ENCODE peak calls at places on chromosomes 16 and 17, in eight cellular contexts. K is HFFc6, O is progenitor cell of endocrine pancreas, Q is dorsolateral prefrontal cortex, M is psoas muscle, P is colonic mucosa, G is cardiac muscle cell, D is astrocyte of the spinal cord. N is an unnamed sample.

GRCh38 chr16:12207939-12208338 is 231.4 kb downstream of the SNX29 start:
- DNase-seq in K (no peak), O (no peak), Q (no peak), M (no peak), P (no peak), G (no peak), D (no peak), N (no peak)

GRCh38 chr17:72516772-72517399 is 396.1 kb downstream of the SOX9 start:
- DNase-seq in K (no peak), O (no peak), Q (no peak), M (no peak), P (no peak), G (peak), D (peak), N (no peak)

GRCh38 chr17:31743767-31744166 is 115.3 kb downstream of the COPRS start:
- DNase-seq in K (no peak), O (no peak), Q (no peak), M (no peak), P (no peak), G (peak), D (peak), N (no peak)

GRCh38 chr17:77001487-77001886 is 133.3 kb downstream of the MGAT5B start:
- DNase-seq in K (no peak), O (no peak), Q (no peak), M (no peak), P (no peak), G (no peak), D (no peak), N (no peak)

GRCh38 chr17:6019959-6020358 is 50.2 kb upstream of the WSCD1 start:
- DNase-seq in K (no peak), O (no peak), Q (no peak), M (no peak), P (no peak), G (no peak), D (no peak), N (no peak)

GRCh38 chr17:31072186-31072585 is 22.6 kb upstream of the NF1 start:
- DNase-seq in K (peak), O (no peak), Q (no peak), M (no peak), P (no peak), G (peak), D (no peak), N (no peak)

GRCh38 chr16:66649636-66650205 is 45.2 kb downstream of the CMTM3 start:
- DNase-seq in K (no peak), O (no peak), Q (no peak), M (no peak), P (peak), G (no peak), D (no peak), N (no peak)

GRCh38 chr16:19490619-19491018 is 31.3 kb downstream of the GDE1 start:
- DNase-seq in K (no peak), O (no peak), Q (no peak), M (no peak), P (no peak), G (no peak), D (no peak), N (no peak)

GRCh38 chr17:31527606-31528005 is 136.1 kb downstream of the RAB11FIP4 start:
- DNase-seq in K (peak), O (no peak), Q (no peak), M (no peak), P (no peak), G (peak), D (peak), N (no peak)

GRCh38 chr16:87161822-87162676 is 155.1 kb downstream of the C16orf95 start:
- DNase-seq in K (no peak), O (no peak), Q (no peak), M (no peak), P (no peak), G (no peak), D (no peak), N (no peak)

GRCh38 chr17:7515912-7516610 is 31.9 kb downstream of the POLR2A start:
- DNase-seq in K (no peak), O (no peak), Q (no peak), M (no peak), P (peak), G (peak), D (no peak), N (no peak)

GRCh38 chr17:58330997-58331814 is 2.6 kb upstream of the TSPOAP1 start:
- DNase-seq in K (no peak), O (no peak), Q (no peak), M (no peak), P (peak), G (no peak), D (no peak), N (no peak)

GRCh38 chr16:30437511-30438046 is 7.7 kb upstream of the DCTPP1 start:
- DNase-seq in K (no peak), O (no peak), Q (no peak), M (no peak), P (peak), G (no peak), D (no peak), N (no peak)

GRCh38 chr17:50604470-50604869 is 30.2 kb upstream of the ABCC3 start:
- DNase-seq in K (no peak), O (no peak), Q (no peak), M (peak), P (peak), G (peak), D (peak), N (no peak)

GRCh38 chr17:81117672-81118198 is 47.6 kb upstream of the PVALEF start:
- DNase-seq in K (no peak), O (no peak), Q (no peak), M (no peak), P (no peak), G (no peak), D (no peak), N (no peak)

GRCh38 chr17:82320956-82321927 is 3.8 kb upstream of the CD7 start:
- DNase-seq in K (no peak), O (no peak), Q (peak), M (no peak), P (no peak), G (peak), D (no peak), N (peak)

DNA sequence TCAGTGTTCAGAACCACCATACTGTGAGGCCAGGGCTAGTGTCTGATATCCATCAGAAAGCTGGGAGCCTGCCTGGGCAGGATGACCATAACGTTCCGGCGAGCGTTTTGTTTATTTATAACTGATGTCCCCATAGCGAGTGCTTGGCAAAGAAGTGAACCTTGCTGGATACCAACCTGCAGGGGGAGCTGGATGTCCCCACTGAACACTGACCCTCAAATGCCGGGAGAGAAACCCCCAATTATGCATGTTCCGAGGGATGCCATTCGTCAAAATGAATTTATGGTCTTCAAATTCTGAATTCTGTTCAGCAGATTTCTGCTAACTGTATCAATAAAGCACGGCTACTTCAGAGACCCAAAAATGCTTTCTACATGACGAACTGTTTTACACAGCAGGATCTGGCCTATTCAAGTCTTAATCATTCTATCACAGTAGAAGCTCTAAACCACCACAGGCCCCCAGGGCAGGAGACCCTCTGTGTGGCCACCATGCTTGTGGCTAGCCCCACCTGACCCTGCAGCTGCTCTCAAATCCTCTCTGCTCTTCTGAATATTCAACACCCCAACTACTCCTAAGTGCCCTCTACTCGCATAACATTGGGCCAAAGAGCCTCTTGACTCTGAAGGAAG is 15.2 kb downstream of the MED24 start:
- DNase-seq in K (peak), O (no peak), Q (peak), M (peak), P (no peak), G (peak), D (peak), N (peak)
- TF ChIP-seq CTCF in K (peak), O (peak), Q (peak), M (peak), P (peak), G (peak), D (peak), N (peak)

DNA sequence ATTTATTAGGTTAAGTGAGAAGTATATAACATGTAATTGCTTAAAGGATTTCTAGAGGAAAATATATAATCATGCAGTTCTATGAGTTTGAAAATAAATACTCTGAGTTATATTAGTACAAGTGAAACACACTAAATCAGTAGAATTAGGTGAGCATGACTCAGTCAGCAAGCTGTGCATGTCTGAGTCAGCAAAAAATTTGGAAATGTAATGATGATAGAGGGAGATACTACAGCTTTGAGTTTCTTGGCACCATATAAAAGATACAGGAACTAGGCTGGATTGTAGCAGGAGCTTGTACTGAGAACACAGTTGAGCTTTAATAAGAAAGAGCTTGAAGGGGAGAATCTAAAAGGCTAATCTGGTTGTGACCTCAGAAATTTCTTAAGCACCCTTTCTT is 1224.6 kb downstream of the CDH8 start:
- DNase-seq in K (no peak), O (no peak), Q (no peak), M (no peak), P (no peak), G (no peak), D (no peak), N (no peak)
- TF ChIP-seq CTCF in K (no peak), O (no peak), Q (no peak), M (no peak), P (no peak), G (no peak), D (no peak), N (no peak)

DNA sequence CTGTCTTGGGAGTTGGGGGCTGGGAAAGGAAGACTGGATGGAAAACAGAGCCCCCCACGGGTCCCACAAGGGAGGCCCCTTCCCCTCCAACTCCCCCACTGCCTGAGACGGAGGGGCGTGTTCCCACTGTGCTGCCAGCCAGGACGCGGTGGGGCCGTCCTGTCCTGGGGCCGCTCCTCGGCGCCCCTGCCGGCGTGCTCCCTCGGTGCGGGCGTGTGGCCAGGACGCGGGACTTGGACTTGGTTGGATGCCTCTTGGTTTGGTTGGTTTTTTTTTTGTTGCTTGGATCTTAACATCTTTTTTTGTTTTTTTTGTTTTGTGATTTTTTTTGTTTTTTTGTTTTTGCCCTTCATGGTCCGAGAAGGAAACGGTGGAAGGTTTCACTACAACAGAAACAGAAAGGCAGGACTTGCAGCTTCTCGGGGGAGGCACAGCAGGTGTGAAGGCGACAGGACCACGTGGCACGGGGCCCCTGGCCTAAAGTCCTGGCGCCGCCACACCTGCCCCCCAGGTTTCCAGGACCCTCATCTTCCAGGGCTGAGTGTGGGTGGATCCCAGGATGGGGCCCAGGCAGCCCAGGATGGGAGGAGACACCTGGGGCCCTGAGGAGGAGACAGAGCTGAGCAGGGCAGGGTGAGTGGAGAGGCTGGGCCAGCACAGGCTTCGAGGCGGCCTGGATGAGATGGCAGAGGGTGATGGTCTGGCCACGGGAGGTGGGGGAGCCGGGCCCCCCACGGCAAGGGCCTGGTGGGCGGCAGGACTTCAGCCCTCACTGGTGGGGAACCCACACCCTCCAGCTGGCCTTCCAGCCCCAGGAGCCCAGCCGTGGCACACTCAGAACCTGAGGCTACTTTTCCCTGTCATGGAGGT is 16.1 kb downstream of the ENGASE start:
- DNase-seq in K (no peak), O (no peak), Q (no peak), M (peak), P (no peak), G (peak), D (no peak), N (no peak)
- TF ChIP-seq CTCF in K (peak), O (no peak), Q (no peak), M (no peak), P (no peak), G (peak), D (peak), N (no peak)

DNA sequence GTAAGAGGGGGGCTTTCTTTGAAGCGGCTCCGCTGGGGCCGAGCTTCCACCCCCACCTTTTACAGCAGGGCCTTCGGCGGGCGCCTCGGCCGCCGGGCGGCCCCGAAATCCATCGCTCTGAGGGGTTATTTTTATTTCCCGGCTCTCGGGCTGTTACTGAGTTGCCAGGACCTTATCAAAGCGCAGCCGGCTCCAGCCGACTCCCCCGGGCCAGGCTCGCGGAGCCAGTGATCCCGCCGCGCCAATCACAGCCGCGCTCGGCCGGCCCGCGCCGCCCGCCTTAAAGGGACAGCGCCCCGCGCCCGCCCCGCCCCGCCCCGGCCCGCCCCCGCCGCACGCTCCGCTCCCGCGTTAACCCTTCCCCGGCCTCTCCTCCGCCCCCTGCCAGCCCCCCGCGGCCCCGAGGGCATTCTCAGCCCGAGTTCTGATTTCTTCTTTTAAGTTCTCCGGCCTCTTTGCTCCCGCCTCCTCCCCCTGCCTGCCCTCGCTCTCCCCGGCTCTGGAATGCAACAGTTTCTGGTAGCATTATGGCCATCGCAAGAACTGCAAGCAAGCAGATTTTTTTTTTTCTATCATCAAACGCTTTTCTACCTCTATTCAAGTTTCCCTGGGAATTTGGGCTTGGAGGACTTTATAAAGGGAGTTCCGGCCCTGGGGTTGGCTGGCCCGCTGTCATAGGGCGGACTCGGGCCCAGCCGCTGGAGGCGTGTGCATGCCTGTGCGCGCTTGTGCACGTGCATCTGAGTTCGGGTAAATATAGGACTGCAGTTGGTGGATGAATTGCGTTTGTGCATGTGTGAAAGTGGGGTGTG is at the start of gene AXIN2:
- DNase-seq in K (peak), O (peak), Q (peak), M (peak), P (peak), G (peak), D (peak), N (peak)
- TF ChIP-seq CTCF in K (peak), O (peak), Q (no peak), M (no peak), P (no peak), G (peak), D (peak), N (peak)